ENCODE peak calls at places on chromosomes 11 and 22, in four cellular contexts. K, T, O and I are unnamed samples.
A peak's percentile ranks its signal among the peaks of the same experiment; 100 is the strongest.

GRCh38 chr11:13376402-13376801 is 86.6 kb downstream of the BTBD10 start:
- DNase-seq in K (no peak), T (no peak), O (no peak), I (no peak)

GRCh38 chr11:64233913-64234839 is at the start of gene VEGFB:
- DNase-seq in K (peak; percentile 92), T (peak; percentile 61), O (peak; percentile 87), I (no peak)

GRCh38 chr11:72584293-72584921 is 89.8 kb downstream of the PDE2A start:
- DNase-seq in K (no peak), T (peak; percentile 78), O (peak; percentile 74), I (no peak)

GRCh38 chr11:74388678-74389327 is 9.4 kb downstream of the PGM2L1 start:
- DNase-seq in K (peak; percentile 59), T (no peak), O (peak; percentile 31), I (peak; percentile 42)

GRCh38 chr11:70191495-70192140 is 11.5 kb upstream of the FADD start:
- DNase-seq in K (peak; percentile 88), T (peak; percentile 93), O (peak; percentile 89), I (peak; percentile 52)

GRCh38 chr11:82775736-82776346 is 42.2 kb upstream of the FAM181B start:
- DNase-seq in K (peak; percentile 32), T (peak; percentile 78), O (peak; percentile 44), I (peak; percentile 42)

GRCh38 chr22:35708917-35709316 is 8.8 kb upstream of the APOL5 start:
- DNase-seq in K (no peak), T (no peak), O (no peak), I (no peak)

GRCh38 chr11:94308024-94308423 is 3.6 kb downstream of the IZUMO1R start:
- DNase-seq in K (no peak), T (no peak), O (no peak), I (no peak)

GRCh38 chr22:30486661-30487115 is 14.9 kb upstream of the SEC14L3 start:
- DNase-seq in K (no peak), T (no peak), O (no peak), I (no peak)

GRCh38 chr22:30481711-30482110 is 9.9 kb upstream of the SEC14L3 start:
- DNase-seq in K (no peak), T (no peak), O (peak; percentile 18), I (no peak)

GRCh38 chr22:30486118-30486517 is 14.3 kb upstream of the SEC14L3 start:
- DNase-seq in K (no peak), T (no peak), O (no peak), I (no peak)

GRCh38 chr22:30485362-30485988 is 13.7 kb upstream of the SEC14L3 start:
- DNase-seq in K (peak; percentile 92), T (peak; percentile 84), O (peak; percentile 91), I (peak; percentile 34)

GRCh38 chr22:30483169-30483568 is 11.4 kb upstream of the SEC14L3 start:
- DNase-seq in K (no peak), T (no peak), O (no peak), I (no peak)
- TF ChIP-seq FOXJ3 in K (no peak), T (no peak), O (no peak), I (no peak)

DNA sequence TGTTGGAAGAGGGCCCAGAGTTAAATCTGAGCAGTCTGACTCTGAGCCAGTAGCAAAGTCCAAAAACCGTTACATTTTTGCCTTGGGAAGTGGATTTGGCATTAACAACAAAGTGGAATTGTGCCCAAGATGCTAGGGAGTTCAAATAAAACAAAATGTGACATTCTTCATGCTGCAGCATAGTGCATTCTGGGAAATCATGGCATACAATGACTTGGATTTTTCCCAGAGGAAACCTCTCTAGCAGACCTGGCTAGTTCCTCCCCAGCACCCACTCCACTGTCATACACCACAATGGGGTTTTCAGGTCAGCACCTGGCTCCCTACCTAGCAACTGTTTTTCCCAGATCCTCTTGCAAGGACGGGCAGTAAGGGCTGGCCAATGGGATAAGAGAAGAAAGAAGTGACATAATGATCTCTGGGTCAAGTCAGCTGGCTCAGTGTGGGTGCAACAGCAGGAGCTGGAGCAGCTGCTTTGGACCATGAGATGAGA is 24.8 kb upstream of the CYB5R3 start:
- DNase-seq in K (no peak), T (no peak), O (no peak), I (peak; percentile 44)
- TF ChIP-seq FOXJ3 in K (no peak), T (no peak), O (no peak), I (no peak)

DNA sequence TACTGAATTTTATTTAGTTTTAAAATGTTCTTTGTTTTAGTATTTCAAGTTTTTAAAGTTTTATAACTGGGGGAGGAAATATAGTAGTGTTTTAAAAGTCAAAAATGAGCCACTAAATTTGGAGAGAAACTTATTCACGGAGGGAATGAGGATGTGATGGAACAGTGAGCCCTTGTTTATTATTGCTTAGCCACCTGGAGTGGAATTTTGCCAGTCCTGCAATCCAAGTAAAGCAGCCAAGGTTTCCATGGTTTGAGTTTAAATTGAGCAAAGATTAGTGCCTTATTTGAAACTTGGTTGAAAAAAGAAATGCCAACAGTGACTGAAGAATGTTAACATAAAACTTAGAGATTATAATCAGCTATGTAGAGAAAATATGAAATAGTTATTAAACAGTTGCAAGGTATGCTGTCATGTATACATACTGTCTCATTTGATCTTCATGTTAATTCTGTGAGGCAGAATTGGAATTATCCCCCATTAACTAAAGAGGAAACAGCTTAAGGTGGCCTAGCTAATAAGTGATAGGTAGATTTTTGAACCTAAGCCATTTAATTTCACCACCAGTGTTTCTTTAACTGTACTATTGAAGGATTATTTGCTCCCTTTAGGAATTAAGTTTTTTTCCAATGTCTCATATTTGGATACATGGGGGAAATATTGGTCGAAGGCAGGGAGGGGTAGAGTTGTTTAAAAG is 36.4 kb downstream of the SWAP70 start:
- DNase-seq in K (no peak), T (no peak), O (no peak), I (no peak)
- TF ChIP-seq FOXJ3 in K (no peak), T (no peak), O (no peak), I (no peak)

GRCh38 chr22:39296981-39297489 is 22.4 kb downstream of the RPL3 start:
- DNase-seq in K (no peak), T (no peak), O (no peak), I (no peak)
- TF ChIP-seq FOXJ3 in K (no peak), T (no peak), O (no peak), I (no peak)